ENCODE peak calls at places on chromosomes 16 and 17, in ten cellular contexts. G, A, C, W, Q, X, U, L, M and B are unnamed samples.
A peak's percentile ranks its signal among the peaks of the same experiment; 100 is the strongest.

GRCh38 chr16:85750827-85751641 is at the start of gene C16orf74:
- DNase-seq in G (peak; percentile 64), A (peak; percentile 75), C (no peak), W (peak; percentile 62), Q (no peak), X (peak; percentile 68), U (peak; percentile 68), L (no peak), M (peak; percentile 35), B (no peak)

GRCh38 chr16:64983226-64983625 is 138.6 kb downstream of the CDH11 start:
- DNase-seq in G (no peak), A (no peak), C (no peak), W (no peak), Q (no peak), X (no peak), U (no peak), L (no peak), M (no peak), B (no peak)

GRCh38 chr16:80463776-80464175 is 77.0 kb upstream of the DYNLRB2 start:
- DNase-seq in G (no peak), A (no peak), C (no peak), W (no peak), Q (no peak), X (no peak), U (no peak), L (no peak), M (no peak), B (no peak)

GRCh38 chr16:75861981-75862380 is 135.7 kb upstream of the CPHXL start:
- DNase-seq in G (no peak), A (no peak), C (no peak), W (no peak), Q (no peak), X (no peak), U (no peak), L (no peak), M (no peak), B (no peak)

GRCh38 chr17:51371732-51372151 is 111.4 kb downstream of the UTP18 start:
- DNase-seq in G (no peak), A (peak; percentile 67), C (peak; percentile 51), W (no peak), Q (peak; percentile 28), X (no peak), U (peak; percentile 47), L (no peak), M (peak; percentile 50), B (peak; percentile 45)

GRCh38 chr16:50400312-50400966 is 31.7 kb upstream of the BRD7 start:
- DNase-seq in G (no peak), A (no peak), C (no peak), W (no peak), Q (no peak), X (no peak), U (no peak), L (no peak), M (no peak), B (no peak)

GRCh38 chr16:1048442-1049112 is 24.0 kb upstream of the SSTR5 start:
- DNase-seq in G (peak; percentile 14), A (no peak), C (no peak), W (peak; percentile 80), Q (no peak), X (peak; percentile 39), U (no peak), L (no peak), M (peak; percentile 16), B (no peak)

GRCh38 chr17:20562587-20562986 is 16.9 kb upstream of the CDRT15L2 start:
- DNase-seq in G (no peak), A (no peak), C (no peak), W (no peak), Q (no peak), X (no peak), U (no peak), L (no peak), M (no peak), B (no peak)

GRCh38 chr17:81412490-81413093 is 17.3 kb downstream of the BAHCC1 start:
- DNase-seq in G (no peak), A (no peak), C (peak; percentile 60), W (no peak), Q (no peak), X (no peak), U (peak; percentile 50), L (no peak), M (peak; percentile 76), B (no peak)

GRCh38 chr17:35879748-35880654 is at the start of gene CCL5:
- DNase-seq in G (peak; percentile 28), A (no peak), C (no peak), W (no peak), Q (peak; percentile 84), X (no peak), U (peak; percentile 49), L (no peak), M (peak; percentile 13), B (no peak)

GRCh38 chr17:33038740-33039139 is 47.1 kb downstream of the SPACA3 start:
- DNase-seq in G (peak; percentile 41), A (peak; percentile 37), C (no peak), W (peak; percentile 48), Q (no peak), X (no peak), U (peak; percentile 54), L (no peak), M (peak; percentile 15), B (no peak)

GRCh38 chr16:77398495-77398894 is 36.3 kb downstream of the ADAMTS18 start:
- DNase-seq in G (no peak), A (no peak), C (no peak), W (no peak), Q (no peak), X (no peak), U (no peak), L (no peak), M (no peak), B (no peak)

GRCh38 chr17:14197582-14197981 is 39.1 kb downstream of the CDRT15 start:
- DNase-seq in G (peak; percentile 26), A (no peak), C (peak; percentile 52), W (no peak), Q (no peak), X (peak; percentile 38), U (no peak), L (no peak), M (no peak), B (no peak)

GRCh38 chr16:80623376-80623775 is 82.6 kb downstream of the DYNLRB2 start:
- DNase-seq in G (no peak), A (no peak), C (no peak), W (no peak), Q (no peak), X (no peak), U (no peak), L (no peak), M (peak; percentile 64), B (no peak)

GRCh38 chr16:57826706-57827625 is 24.7 kb upstream of the KIFC3 start:
- DNase-seq in G (no peak), A (peak; percentile 69), C (no peak), W (peak; percentile 54), Q (no peak), X (no peak), U (no peak), L (no peak), M (no peak), B (no peak)

GRCh38 chr17:79008666-79009387 is 737 bp downstream of the CANT1 start:
- DNase-seq in G (no peak), A (no peak), C (no peak), W (no peak), Q (no peak), X (no peak), U (no peak), L (no peak), M (no peak), B (no peak)

GRCh38 chr17:81279278-81280073 is 15.6 kb downstream of the SLC38A10 start:
- DNase-seq in G (no peak), A (no peak), C (no peak), W (no peak), Q (no peak), X (no peak), U (no peak), L (no peak), M (no peak), B (no peak)

GRCh38 chr16:3377917-3378316 is 22.2 kb downstream of the OR2C1 start:
- DNase-seq in G (no peak), A (peak; percentile 19), C (no peak), W (no peak), Q (no peak), X (no peak), U (no peak), L (no peak), M (no peak), B (no peak)
- H3K9me3 ChIP-seq in G (peaks cover 48% of the 10 kb centered on the region), A (peaks cover 13% of the 10 kb centered on the region), C (peaks cover 99% of the 10 kb centered on the region), W (peaks cover 62% of the 10 kb centered on the region), Q (peaks cover 25% of the 10 kb centered on the region), X (no peaks in the 10 kb centered on the region), U (peaks cover 27% of the 10 kb centered on the region), L (peaks cover 50% of the 10 kb centered on the region), M (peaks cover 68% of the 10 kb centered on the region), B (peaks cover 94% of the 10 kb centered on the region)

DNA sequence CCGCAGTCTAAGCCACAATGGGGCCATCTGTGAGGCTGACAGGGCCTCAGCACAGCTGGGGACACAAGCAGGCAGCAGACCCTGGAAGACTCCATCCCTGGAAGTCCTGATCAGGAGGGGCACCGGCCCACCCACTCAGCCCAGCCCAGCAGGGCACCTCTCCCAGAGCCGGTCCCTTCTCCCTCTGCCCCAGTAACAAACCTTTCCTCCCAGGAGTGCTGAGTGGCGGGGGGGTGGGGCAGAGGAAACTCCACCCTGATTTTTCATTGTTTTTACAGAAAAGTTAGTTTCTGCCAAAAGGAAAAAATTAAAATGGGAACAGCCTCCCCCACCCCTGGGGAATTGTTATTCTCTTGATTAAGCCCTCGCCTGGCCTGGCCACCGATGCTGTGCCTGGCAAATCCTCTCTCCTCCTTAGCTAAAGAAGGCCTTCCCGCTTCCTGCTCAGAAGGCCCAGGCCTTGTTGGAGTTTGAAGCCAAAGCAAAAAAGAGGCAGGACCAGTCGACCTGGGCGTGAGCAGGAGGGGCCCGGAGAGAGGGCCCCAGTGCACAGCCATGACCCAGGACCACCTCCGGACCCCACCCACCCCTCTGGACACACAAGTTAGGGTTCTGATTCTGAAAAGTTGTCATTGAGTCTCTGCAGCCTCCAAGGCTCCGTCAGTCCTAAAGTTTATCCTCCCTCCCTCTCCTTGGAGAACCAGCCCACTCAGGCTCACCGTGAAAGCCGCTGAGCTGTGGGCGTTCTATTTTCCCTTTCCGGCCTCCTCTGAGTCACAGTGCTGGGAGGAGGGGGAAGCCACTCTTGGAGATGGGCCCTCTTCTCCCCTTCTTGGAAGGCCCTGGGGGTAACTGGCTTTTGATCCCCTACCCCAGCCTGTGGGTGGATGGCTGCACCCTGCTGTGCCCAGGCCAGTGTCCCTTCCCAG is 128.4 kb upstream of the TNRC6C start:
- DNase-seq in G (no peak), A (no peak), C (no peak), W (peak; percentile 73), Q (no peak), X (no peak), U (peak; percentile 41), L (no peak), M (peak; percentile 72), B (peak; percentile 57)
- H3K9me3 ChIP-seq in G (no peaks in the 10 kb centered on the region), A (no peaks in the 10 kb centered on the region), C (no peaks in the 10 kb centered on the region), W (no peaks in the 10 kb centered on the region), Q (no peaks in the 10 kb centered on the region), X (no peaks in the 10 kb centered on the region), U (no peaks in the 10 kb centered on the region), L (no peaks in the 10 kb centered on the region), M (no peaks in the 10 kb centered on the region), B (no peaks in the 10 kb centered on the region)

GRCh38 chr16:60922920-60923319 is 1113.3 kb downstream of the CDH8 start:
- DNase-seq in G (no peak), A (no peak), C (no peak), W (no peak), Q (no peak), X (no peak), U (no peak), L (no peak), M (no peak), B (no peak)
- H3K9me3 ChIP-seq in G (no peaks in the 10 kb centered on the region), A (no peaks in the 10 kb centered on the region), C (peaks cover 8% of the 10 kb centered on the region), W (no peaks in the 10 kb centered on the region), Q (no peaks in the 10 kb centered on the region), X (no peaks in the 10 kb centered on the region), U (peaks cover 4% of the 10 kb centered on the region), L (no peaks in the 10 kb centered on the region), M (peaks cover 4% of the 10 kb centered on the region), B (peaks cover 2% of the 10 kb centered on the region)

GRCh38 chr17:17422217-17422610 is 54.6 kb upstream of the MED9 start:
- DNase-seq in G (no peak), A (no peak), C (no peak), W (no peak), Q (no peak), X (no peak), U (no peak), L (no peak), M (no peak), B (no peak)
- H3K9me3 ChIP-seq in G (no peaks in the 10 kb centered on the region), A (peaks cover 40% of the 10 kb centered on the region), C (peaks cover 6% of the 10 kb centered on the region), W (no peaks in the 10 kb centered on the region), Q (peaks cover 9% of the 10 kb centered on the region), X (peaks cover 8% of the 10 kb centered on the region), U (no peaks in the 10 kb centered on the region), L (no peaks in the 10 kb centered on the region), M (peaks cover 7% of the 10 kb centered on the region), B (peaks cover 12% of the 10 kb centered on the region)